ENCODE peak calls at places on chromosomes 4 and X, in eight cellular contexts. S is nucleus accumbens; E is caudate nucleus; U is CD4-positive, alpha-beta memory T cell; T is C1 segment of cervical spinal cord; O is RPMI7951; B is A549; W is GM13977. P is an unnamed sample.

GRCh38 chr4:122686709-122687108 is 45.8 kb upstream of the BBS12 start:
- DNase-seq in B (no peak), S (no peak), O (no peak), W (no peak), T (no peak), E (no peak), U (no peak), P (no peak)

GRCh38 chrX:4547218-4547836 is 833.9 kb upstream of the PRKX start:
- DNase-seq in U (peak; percentile 30), W (peak; percentile 49), B (peak; percentile 4), T (peak; percentile 4), E (no peak), O (peak; percentile 37), S (peak; percentile 0), P (peak; percentile 12)

GRCh38 chrX:153778684-153779101 is 2.1 kb upstream of the SRPK3 start:
- DNase-seq in O (no peak), S (no peak), U (no peak), W (no peak), T (no peak), E (no peak), B (no peak), P (no peak)

GRCh38 chr4:38782452-38783108 is at the start of gene TLR10:
- DNase-seq in E (no peak), T (no peak), U (peak; percentile 45), W (peak; percentile 40), S (no peak), B (peak; percentile 19), O (peak; percentile 44), P (peak; percentile 60)

GRCh38 chr4:81724925-81725329 is 253.2 kb upstream of the RASGEF1B start:
- DNase-seq in B (no peak), U (peak; percentile 17), S (peak; percentile 39), W (no peak), T (peak; percentile 12), E (peak; percentile 52), O (no peak), P (no peak)

GRCh38 chrX:153411988-153412574 is 809 bp downstream of the ZFP92 start:
- DNase-seq in W (no peak), S (no peak), O (no peak), E (no peak), T (no peak), U (no peak), B (no peak), P (no peak)

GRCh38 chrX:387729-388128 is 1.0 kb upstream of the PPP2R3B start:
- DNase-seq in O (no peak), T (no peak), U (no peak), B (no peak), W (no peak), E (no peak), S (no peak), P (no peak)

GRCh38 chrX:2458309-2458708 is 42.5 kb downstream of the DHRSX start:
- DNase-seq in S (no peak), E (no peak), B (no peak), T (no peak), W (no peak), O (no peak), U (no peak), P (no peak)

GRCh38 chrX:2875798-2876399 is 47.2 kb downstream of the GYG2 start:
- DNase-seq in U (no peak), W (no peak), E (no peak), O (peak; percentile 14), T (no peak), S (no peak), B (no peak), P (peak; percentile 20)